ENCODE peak calls at places on chromosomes 7 and 10, in ten cellular contexts. One of them, this sample, is unnamed.

GRCh38 chr7:14389052-14389988 is 399.9 kb upstream of the ETV1 start:
- DNase-seq in AG09319: no peak
- DNase-seq in RWPE1: no peak
- DNase-seq in endothelial cell: no peak
- DNase-seq in AG04449: no peak
- DNase-seq in mammary epithelial cell: no peak
- DNase-seq in AG04450: no peak
- DNase-seq in mucosa of descending colon: no peak
- DNase-seq in chondrocyte: no peak
- DNase-seq in breast epithelium: no peak
- DNase-seq in this sample: no peak

GRCh38 chr7:131327049-131327625 is 539 bp upstream of the MKLN1 start:
- DNase-seq in AG09319: peak
- DNase-seq in RWPE1: peak
- DNase-seq in endothelial cell: peak
- DNase-seq in AG04449: no peak
- DNase-seq in mammary epithelial cell: peak
- DNase-seq in AG04450: no peak
- DNase-seq in mucosa of descending colon: no peak
- DNase-seq in chondrocyte: no peak
- DNase-seq in breast epithelium: no peak
- DNase-seq in this sample: no peak

GRCh38 chr10:124740374-124741280 is 3.6 kb downstream of the FAM53B start:
- DNase-seq in AG09319: no peak
- DNase-seq in RWPE1: peak
- DNase-seq in endothelial cell: no peak
- DNase-seq in AG04449: no peak
- DNase-seq in mammary epithelial cell: peak
- DNase-seq in AG04450: no peak
- DNase-seq in mucosa of descending colon: peak
- DNase-seq in chondrocyte: no peak
- DNase-seq in breast epithelium: no peak
- DNase-seq in this sample: no peak

GRCh38 chr7:41027428-41028115 is 675.3 kb downstream of the INHBA start:
- DNase-seq in AG09319: peak
- DNase-seq in RWPE1: peak
- DNase-seq in endothelial cell: no peak
- DNase-seq in AG04449: peak
- DNase-seq in mammary epithelial cell: peak
- DNase-seq in AG04450: peak
- DNase-seq in mucosa of descending colon: no peak
- DNase-seq in chondrocyte: no peak
- DNase-seq in breast epithelium: no peak
- DNase-seq in this sample: no peak

GRCh38 chr10:3701490-3701889 is 83.5 kb downstream of the KLF6 start:
- DNase-seq in AG09319: no peak
- DNase-seq in RWPE1: no peak
- DNase-seq in endothelial cell: no peak
- DNase-seq in AG04449: no peak
- DNase-seq in mammary epithelial cell: peak
- DNase-seq in AG04450: no peak
- DNase-seq in mucosa of descending colon: no peak
- DNase-seq in chondrocyte: no peak
- DNase-seq in breast epithelium: no peak
- DNase-seq in this sample: no peak

GRCh38 chr7:148754912-148755311 is 56.2 kb downstream of the CUL1 start:
- DNase-seq in AG09319: no peak
- DNase-seq in RWPE1: no peak
- DNase-seq in endothelial cell: no peak
- DNase-seq in AG04449: no peak
- DNase-seq in mammary epithelial cell: no peak
- DNase-seq in AG04450: no peak
- DNase-seq in mucosa of descending colon: no peak
- DNase-seq in chondrocyte: no peak
- DNase-seq in breast epithelium: no peak
- DNase-seq in this sample: no peak

GRCh38 chr7:44257618-44258422 is 57.0 kb downstream of the YKT6 start:
- DNase-seq in AG09319: no peak
- DNase-seq in RWPE1: peak
- DNase-seq in endothelial cell: peak
- DNase-seq in AG04449: peak
- DNase-seq in mammary epithelial cell: peak
- DNase-seq in AG04450: peak
- DNase-seq in mucosa of descending colon: peak
- DNase-seq in chondrocyte: no peak
- DNase-seq in breast epithelium: no peak
- DNase-seq in this sample: no peak

GRCh38 chr10:88238515-88238914 is 344.6 kb downstream of the RNLS start:
- DNase-seq in AG09319: no peak
- DNase-seq in RWPE1: no peak
- DNase-seq in endothelial cell: no peak
- DNase-seq in AG04449: no peak
- DNase-seq in mammary epithelial cell: no peak
- DNase-seq in AG04450: no peak
- DNase-seq in mucosa of descending colon: no peak
- DNase-seq in chondrocyte: no peak
- DNase-seq in breast epithelium: no peak
- DNase-seq in this sample: no peak

GRCh38 chr7:25860882-25861228 is 291.1 kb upstream of the NFE2L3 start:
- DNase-seq in AG09319: no peak
- DNase-seq in RWPE1: no peak
- DNase-seq in endothelial cell: no peak
- DNase-seq in AG04449: no peak
- DNase-seq in mammary epithelial cell: no peak
- DNase-seq in AG04450: no peak
- DNase-seq in mucosa of descending colon: no peak
- DNase-seq in chondrocyte: no peak
- DNase-seq in breast epithelium: no peak
- DNase-seq in this sample: no peak

GRCh38 chr10:92891885-92892705 is 43.8 kb downstream of the EXOC6 start:
- DNase-seq in AG09319: peak
- DNase-seq in RWPE1: peak
- DNase-seq in endothelial cell: no peak
- DNase-seq in AG04449: peak
- DNase-seq in mammary epithelial cell: peak
- DNase-seq in AG04450: peak
- DNase-seq in mucosa of descending colon: peak
- DNase-seq in chondrocyte: no peak
- DNase-seq in breast epithelium: peak
- DNase-seq in this sample: no peak

GRCh38 chr10:52446391-52446790 is 132.3 kb downstream of the DKK1 start:
- DNase-seq in AG09319: no peak
- DNase-seq in RWPE1: no peak
- DNase-seq in endothelial cell: no peak
- DNase-seq in AG04449: no peak
- DNase-seq in mammary epithelial cell: no peak
- DNase-seq in AG04450: no peak
- DNase-seq in mucosa of descending colon: no peak
- DNase-seq in chondrocyte: no peak
- DNase-seq in breast epithelium: no peak
- DNase-seq in this sample: no peak

GRCh38 chr10:65720901-65721300 is 1204.9 kb upstream of the LRRTM3 start:
- DNase-seq in AG09319: no peak
- DNase-seq in RWPE1: no peak
- DNase-seq in endothelial cell: no peak
- DNase-seq in AG04449: no peak
- DNase-seq in mammary epithelial cell: no peak
- DNase-seq in AG04450: no peak
- DNase-seq in mucosa of descending colon: no peak
- DNase-seq in chondrocyte: no peak
- DNase-seq in breast epithelium: no peak
- DNase-seq in this sample: no peak

GRCh38 chr10:106573106-106573505 is 591.4 kb downstream of the SORCS1 start:
- DNase-seq in AG09319: no peak
- DNase-seq in RWPE1: peak
- DNase-seq in endothelial cell: no peak
- DNase-seq in AG04449: peak
- DNase-seq in mammary epithelial cell: peak
- DNase-seq in AG04450: no peak
- DNase-seq in mucosa of descending colon: no peak
- DNase-seq in chondrocyte: no peak
- DNase-seq in breast epithelium: no peak
- DNase-seq in this sample: no peak

GRCh38 chr7:155230169-155230593 is 67.5 kb upstream of the INSIG1 start:
- DNase-seq in AG09319: peak
- DNase-seq in RWPE1: peak
- DNase-seq in endothelial cell: no peak
- DNase-seq in AG04449: peak
- DNase-seq in mammary epithelial cell: peak
- DNase-seq in AG04450: peak
- DNase-seq in mucosa of descending colon: no peak
- DNase-seq in chondrocyte: no peak
- DNase-seq in breast epithelium: no peak
- DNase-seq in this sample: no peak

GRCh38 chr10:18594574-18595156 is 56.7 kb downstream of the NSUN6 start:
- DNase-seq in AG09319: no peak
- DNase-seq in RWPE1: no peak
- DNase-seq in endothelial cell: peak
- DNase-seq in AG04449: no peak
- DNase-seq in mammary epithelial cell: no peak
- DNase-seq in AG04450: no peak
- DNase-seq in mucosa of descending colon: no peak
- DNase-seq in chondrocyte: no peak
- DNase-seq in breast epithelium: no peak
- DNase-seq in this sample: no peak

GRCh38 chr7:17044396-17044795 is 162.6 kb upstream of the AGR3 start:
- DNase-seq in AG09319: no peak
- DNase-seq in RWPE1: no peak
- DNase-seq in endothelial cell: no peak
- DNase-seq in AG04449: no peak
- DNase-seq in mammary epithelial cell: no peak
- DNase-seq in AG04450: no peak
- DNase-seq in mucosa of descending colon: no peak
- DNase-seq in chondrocyte: no peak
- DNase-seq in breast epithelium: no peak
- DNase-seq in this sample: no peak
- TF ChIP-seq CTCF in AG09319: no peak
- TF ChIP-seq CTCF in RWPE1: no peak
- TF ChIP-seq CTCF in endothelial cell: no peak
- TF ChIP-seq CTCF in AG04449: no peak
- TF ChIP-seq CTCF in mammary epithelial cell: no peak
- TF ChIP-seq CTCF in AG04450: no peak
- TF ChIP-seq CTCF in mucosa of descending colon: no peak
- TF ChIP-seq CTCF in chondrocyte: peak
- TF ChIP-seq CTCF in breast epithelium: no peak
- TF ChIP-seq CTCF in this sample: no peak

DNA sequence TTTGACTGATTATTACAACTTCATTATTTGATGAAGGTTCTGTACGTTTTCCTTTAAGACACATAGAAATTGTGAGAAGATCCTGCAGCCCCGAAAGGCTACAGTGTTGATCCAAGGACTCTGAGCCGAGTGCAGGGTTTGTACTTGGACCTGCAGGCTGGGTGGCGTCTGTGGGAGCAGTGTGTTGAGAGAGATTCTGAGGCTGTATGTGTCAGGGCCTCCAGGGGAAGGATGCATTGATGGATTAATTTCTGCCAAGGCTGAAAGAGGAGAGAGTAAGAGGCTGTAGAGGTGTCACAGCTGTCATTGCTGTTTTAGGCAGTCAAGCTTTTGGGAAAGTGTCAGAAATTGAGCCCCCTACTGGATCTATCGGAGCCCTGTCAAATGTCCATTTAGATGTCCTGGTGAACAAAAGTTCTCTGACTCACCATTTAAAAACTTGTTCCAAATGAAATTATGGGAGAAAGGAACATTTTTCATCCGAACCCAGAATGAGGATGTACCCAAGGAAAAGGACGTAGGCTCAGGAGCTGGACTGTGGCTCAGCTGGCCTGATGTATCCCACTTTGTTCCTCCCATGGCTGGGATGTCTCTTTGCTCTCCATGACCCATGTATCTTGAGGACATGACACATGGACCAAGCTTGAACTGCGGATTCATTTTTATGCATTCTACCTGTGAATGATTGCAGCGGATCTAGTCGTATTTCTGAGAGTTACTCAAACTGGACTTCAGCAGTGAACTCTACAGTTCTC is 102.2 kb downstream of the TCF7L2 start:
- DNase-seq in AG09319: no peak
- DNase-seq in RWPE1: no peak
- DNase-seq in endothelial cell: no peak
- DNase-seq in AG04449: no peak
- DNase-seq in mammary epithelial cell: no peak
- DNase-seq in AG04450: no peak
- DNase-seq in mucosa of descending colon: no peak
- DNase-seq in chondrocyte: no peak
- DNase-seq in breast epithelium: no peak
- DNase-seq in this sample: no peak
- TF ChIP-seq CTCF in AG09319: peak
- TF ChIP-seq CTCF in RWPE1: no peak
- TF ChIP-seq CTCF in endothelial cell: no peak
- TF ChIP-seq CTCF in AG04449: no peak
- TF ChIP-seq CTCF in mammary epithelial cell: no peak
- TF ChIP-seq CTCF in AG04450: peak
- TF ChIP-seq CTCF in mucosa of descending colon: no peak
- TF ChIP-seq CTCF in chondrocyte: peak
- TF ChIP-seq CTCF in breast epithelium: no peak
- TF ChIP-seq CTCF in this sample: no peak

DNA sequence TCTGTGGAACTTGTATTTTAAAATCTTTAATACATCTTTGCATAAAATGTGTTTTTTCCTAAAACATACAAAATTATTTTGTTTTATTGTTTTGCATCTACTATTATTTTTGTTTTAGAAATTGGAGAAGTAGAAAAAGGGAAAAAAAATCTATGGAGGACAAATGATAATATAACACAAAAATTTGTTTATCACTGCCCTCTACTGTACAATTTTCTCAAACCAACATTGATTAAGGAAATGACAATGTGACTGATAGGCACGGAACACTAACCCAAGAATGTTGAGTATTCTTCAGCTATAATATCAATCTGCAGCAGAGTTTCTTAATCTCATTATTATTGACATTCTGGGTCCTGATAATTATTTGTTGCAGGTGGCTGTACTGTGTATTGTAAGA is 9.5 kb upstream of the ING3 start:
- DNase-seq in AG09319: no peak
- DNase-seq in RWPE1: no peak
- DNase-seq in endothelial cell: no peak
- DNase-seq in AG04449: no peak
- DNase-seq in mammary epithelial cell: no peak
- DNase-seq in AG04450: no peak
- DNase-seq in mucosa of descending colon: no peak
- DNase-seq in chondrocyte: no peak
- DNase-seq in breast epithelium: no peak
- DNase-seq in this sample: no peak
- TF ChIP-seq CTCF in AG09319: peak
- TF ChIP-seq CTCF in RWPE1: peak
- TF ChIP-seq CTCF in endothelial cell: no peak
- TF ChIP-seq CTCF in AG04449: no peak
- TF ChIP-seq CTCF in mammary epithelial cell: peak
- TF ChIP-seq CTCF in AG04450: peak
- TF ChIP-seq CTCF in mucosa of descending colon: no peak
- TF ChIP-seq CTCF in chondrocyte: peak
- TF ChIP-seq CTCF in breast epithelium: no peak
- TF ChIP-seq CTCF in this sample: peak

DNA sequence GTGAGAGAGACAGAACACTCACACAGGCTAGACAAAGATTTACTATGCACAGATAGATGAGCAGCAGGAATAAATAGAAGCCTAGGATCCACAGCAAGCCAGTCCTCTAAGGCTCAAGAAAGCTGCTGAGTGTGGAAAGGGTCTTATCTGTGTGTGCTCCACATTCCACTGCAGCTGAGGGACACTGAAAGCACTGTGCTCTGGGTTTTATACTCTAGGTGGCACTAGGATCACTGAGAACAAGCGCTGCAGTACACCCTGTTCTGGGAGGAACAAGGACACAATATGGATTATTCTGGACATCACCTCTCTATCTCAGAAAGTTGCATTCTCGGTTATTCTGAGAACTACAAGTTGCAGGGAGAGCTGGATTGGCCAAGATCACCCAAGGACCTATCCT is 4.9 kb upstream of the KLHL7 start:
- DNase-seq in AG09319: no peak
- DNase-seq in RWPE1: no peak
- DNase-seq in endothelial cell: no peak
- DNase-seq in AG04449: no peak
- DNase-seq in mammary epithelial cell: no peak
- DNase-seq in AG04450: no peak
- DNase-seq in mucosa of descending colon: no peak
- DNase-seq in chondrocyte: no peak
- DNase-seq in breast epithelium: no peak
- DNase-seq in this sample: no peak
- TF ChIP-seq CTCF in AG09319: no peak
- TF ChIP-seq CTCF in RWPE1: no peak
- TF ChIP-seq CTCF in endothelial cell: no peak
- TF ChIP-seq CTCF in AG04449: no peak
- TF ChIP-seq CTCF in mammary epithelial cell: no peak
- TF ChIP-seq CTCF in AG04450: no peak
- TF ChIP-seq CTCF in mucosa of descending colon: no peak
- TF ChIP-seq CTCF in chondrocyte: no peak
- TF ChIP-seq CTCF in breast epithelium: no peak
- TF ChIP-seq CTCF in this sample: peak

This sample was measured in D721Med.